ENCODE peak calls at places on chromosomes 5 and 9, in four cellular contexts. M is naive thymus-derived CD8-positive, alpha-beta T cell; R is NCI-H1436; Z is stimulated activated CD4-positive, alpha-beta T cell treated with anti-CD3 and anti-CD28 coated beads, Interleukin-2, amount 100 ng/mL, for 48 hours. K is an unnamed sample.

GRCh38 chr9:88852794-88853193 is 138.5 kb upstream of the S1PR3 start:
- DNase-seq in M (no peak), Z (no peak), R (no peak), K (no peak)

GRCh38 chr5:179765400-179765799 is 28.4 kb upstream of the LTC4S start:
- DNase-seq in Z (no peak), M (no peak), R (no peak), K (no peak)

GRCh38 chr5:893711-894110 is 1.0 kb downstream of the TRIP13 start:
- DNase-seq in Z (no peak), R (no peak), M (no peak), K (no peak)

GRCh38 chr5:15594922-15595568 is 95.1 kb downstream of the FBXL7 start:
- DNase-seq in R (no peak), Z (no peak), M (no peak), K (no peak)

GRCh38 chr5:139241139-139241538 is 43.0 kb upstream of the SIL1 start:
- DNase-seq in Z (no peak), M (no peak), R (no peak), K (no peak)

GRCh38 chr5:181189363-181189961 is 15.5 kb downstream of the TRIM7 start:
- DNase-seq in R (no peak), M (peak), Z (peak), K (no peak)

GRCh38 chr9:78031826-78032598 is 401 bp upstream of the GNAQ start:
- DNase-seq in M (peak), R (peak), Z (peak), K (peak)

GRCh38 chr5:91118802-91119201 is 264.3 kb downstream of the ARRDC3 start:
- DNase-seq in M (no peak), R (no peak), Z (no peak), K (no peak)

K was measured in effector CD4-positive, alpha-beta T cell.